ENCODE peak calls at places on chromosomes 16 and 17, in five cellular contexts. One of them, this sample, is unnamed.

GRCh38 chr16:3963203-3963602 is 82.7 kb upstream of the CREBBP start:
- DNase-seq in NCI-H1930: no peak
- DNase-seq in NCI-H524: no peak
- DNase-seq in upper lobe of right lung: no peak
- DNase-seq in T1000: no peak
- DNase-seq in this sample: peak; percentile 43

GRCh38 chr17:19702231-19702641 is 14.1 kb downstream of the SLC47A2 start:
- DNase-seq in upper lobe of right lung: no peak
- DNase-seq in T1000: no peak
- DNase-seq in NCI-H524: peak; percentile 88
- DNase-seq in NCI-H1930: no peak
- DNase-seq in this sample: no peak

GRCh38 chr17:75241143-75241430 is 20.3 kb downstream of the GGA3 start:
- DNase-seq in NCI-H1930: no peak
- DNase-seq in upper lobe of right lung: no peak
- DNase-seq in NCI-H524: no peak
- DNase-seq in T1000: no peak
- DNase-seq in this sample: no peak

GRCh38 chr17:80260791-80261158 is at the start of gene RNF213:
- DNase-seq in T1000: peak; percentile 11
- DNase-seq in NCI-H1930: no peak
- DNase-seq in upper lobe of right lung: peak; percentile 83
- DNase-seq in NCI-H524: peak; percentile 72
- DNase-seq in this sample: peak; percentile 84

GRCh38 chr17:19379306-19380075 is 1.2 kb downstream of the MAPK7 start:
- DNase-seq in NCI-H1930: no peak
- DNase-seq in upper lobe of right lung: peak; percentile 6
- DNase-seq in T1000: no peak
- DNase-seq in NCI-H524: no peak
- DNase-seq in this sample: peak; percentile 56

GRCh38 chr17:8681175-8681949 is 50.8 kb upstream of the MYH10 start:
- DNase-seq in upper lobe of right lung: no peak
- DNase-seq in T1000: no peak
- DNase-seq in NCI-H524: no peak
- DNase-seq in NCI-H1930: no peak
- DNase-seq in this sample: peak; percentile 66

GRCh38 chr16:70594569-70594968 is 51.8 kb upstream of the IL34 start:
- DNase-seq in upper lobe of right lung: peak; percentile 76
- DNase-seq in NCI-H1930: no peak
- DNase-seq in NCI-H524: no peak
- DNase-seq in T1000: no peak
- DNase-seq in this sample: no peak

GRCh38 chr17:70181376-70181775 is 12.0 kb downstream of the KCNJ2 start:
- DNase-seq in T1000: no peak
- DNase-seq in NCI-H524: no peak
- DNase-seq in upper lobe of right lung: no peak
- DNase-seq in NCI-H1930: no peak
- DNase-seq in this sample: no peak

GRCh38 chr16:49399594-49400364 is 26.2 kb downstream of the C16orf78 start:
- DNase-seq in T1000: no peak
- DNase-seq in NCI-H524: no peak
- DNase-seq in NCI-H1930: no peak
- DNase-seq in upper lobe of right lung: no peak
- DNase-seq in this sample: no peak

GRCh38 chr17:74332017-74332650 is 6.1 kb downstream of the KIF19 start:
- DNase-seq in NCI-H524: peak; percentile 76
- DNase-seq in T1000: no peak
- DNase-seq in NCI-H1930: no peak
- DNase-seq in upper lobe of right lung: no peak
- DNase-seq in this sample: no peak

GRCh38 chr16:30621765-30622164 is 11.6 kb upstream of the ZNF689 start:
- DNase-seq in NCI-H524: no peak
- DNase-seq in upper lobe of right lung: no peak
- DNase-seq in T1000: no peak
- DNase-seq in NCI-H1930: no peak
- DNase-seq in this sample: no peak

GRCh38 chr17:79664925-79665738 is 54.3 kb upstream of the RBFOX3 start:
- DNase-seq in NCI-H524: peak; percentile 25
- DNase-seq in upper lobe of right lung: peak; percentile 88
- DNase-seq in NCI-H1930: no peak
- DNase-seq in T1000: no peak
- DNase-seq in this sample: peak; percentile 86

GRCh38 chr16:82011199-82011641 is at the start of gene SDR42E1:
- DNase-seq in T1000: no peak
- DNase-seq in NCI-H1930: peak; percentile 9
- DNase-seq in upper lobe of right lung: peak; percentile 87
- DNase-seq in NCI-H524: peak; percentile 88
- DNase-seq in this sample: peak; percentile 47

GRCh38 chr16:46972429-46972970 is 974 bp downstream of the DNAJA2 start:
- DNase-seq in NCI-H1930: no peak
- DNase-seq in T1000: no peak
- DNase-seq in upper lobe of right lung: no peak
- DNase-seq in NCI-H524: peak; percentile 46
- DNase-seq in this sample: no peak